ENCODE peak calls at places on chromosomes 11 and 22, in ten cellular contexts. V is activated CD8-positive, alpha-beta memory T cell treated with anti-CD3 and anti-CD28 coated beads, Interleukin-2, amount 10 ng/mL, durations not matched to agents 7 days and 5 days; P is heart left ventricle; M is activated CD8-positive, alpha-beta T cell treated with anti-CD3 and anti-CD28 coated beads for 36 hours; Z is NCI-H1092 treated with DMSO at 0.1 percent for 48 hours; L is Karpas-422; D is GM12865; Q is left cardiac atrium; H is fibroblast of gingiva; J is EH. E is an unnamed sample.

GRCh38 chr11:47204633-47204989 is 10.2 kb upstream of the DDB2 start:
- DNase-seq in P (no peak), V (no peak), J (peak), Q (no peak), M (no peak), H (peak), D (no peak), L (no peak), Z (no peak), E (peak)

GRCh38 chr11:133950874-133951483 is 5.8 kb downstream of the IGSF9B start:
- DNase-seq in H (no peak), D (no peak), Q (peak), Z (no peak), P (peak), L (no peak), J (no peak), M (no peak), V (no peak), E (no peak)

GRCh38 chr11:92123540-92123939 is 101.1 kb upstream of the FAT3 start:
- DNase-seq in P (no peak), D (no peak), H (no peak), J (peak), V (no peak), Q (no peak), L (no peak), M (no peak), Z (no peak), E (no peak)

GRCh38 chr22:44204937-44205712 is 24.4 kb downstream of the PARVG start:
- DNase-seq in Q (no peak), L (peak), H (no peak), P (no peak), Z (no peak), M (no peak), J (no peak), D (peak), V (no peak), E (no peak)

GRCh38 chr11:71310184-71310583 is 57.8 kb upstream of the SHANK2 start:
- DNase-seq in P (no peak), V (no peak), Q (no peak), M (no peak), L (no peak), H (no peak), D (no peak), Z (no peak), J (no peak), E (no peak)

GRCh38 chr22:17918840-17919239 is 105.5 kb downstream of the MICAL3 start:
- DNase-seq in P (no peak), Z (no peak), M (no peak), Q (no peak), V (no peak), D (no peak), H (no peak), J (peak), L (no peak), E (no peak)

GRCh38 chr11:75783416-75784084 is 15.0 kb downstream of the DGAT2 start:
- DNase-seq in L (no peak), Q (no peak), H (no peak), V (no peak), P (no peak), Z (no peak), D (no peak), M (no peak), J (no peak), E (no peak)

GRCh38 chr11:91136631-91137030 is 913.8 kb upstream of the CHORDC1 start:
- DNase-seq in L (no peak), M (no peak), J (peak), V (no peak), D (no peak), Z (no peak), H (no peak), P (no peak), Q (no peak), E (no peak)

GRCh38 chr11:37905707-37906417 is 1307.8 kb upstream of the RAG2 start:
- DNase-seq in M (no peak), J (no peak), Q (no peak), D (no peak), Z (no peak), V (no peak), H (no peak), P (no peak), L (no peak), E (no peak)

GRCh38 chr11:122897606-122898210 is 15.1 kb downstream of the JHY start:
- DNase-seq in Z (no peak), L (no peak), Q (no peak), P (no peak), M (no peak), D (no peak), H (peak), V (no peak), J (peak), E (no peak)

GRCh38 chr11:100739636-100740035 is 52.5 kb downstream of the ARHGAP42 start:
- DNase-seq in H (peak), Z (peak), D (no peak), M (no peak), Q (no peak), P (no peak), V (no peak), J (peak), L (no peak), E (peak)

GRCh38 chr11:12800032-12800671 is 125.9 kb downstream of the TEAD1 start:
- DNase-seq in D (no peak), M (no peak), L (no peak), Z (peak), V (no peak), Q (no peak), P (no peak), J (peak), H (no peak), E (no peak)

GRCh38 chr11:975824-976223 is 50.2 kb downstream of the AP2A2 start:
- DNase-seq in Q (no peak), V (no peak), J (peak), D (no peak), H (no peak), P (no peak), L (peak), M (peak), Z (no peak), E (peak)

GRCh38 chr11:86919557-86920210 is 35.5 kb downstream of the FZD4 start:
- DNase-seq in H (peak), P (no peak), Q (no peak), J (peak), D (peak), M (peak), Z (peak), L (peak), V (no peak), E (peak)

GRCh38 chr11:110762596-110762995 is 50.4 kb upstream of the ARHGAP20 start:
- DNase-seq in M (no peak), L (no peak), Z (peak), P (no peak), Q (no peak), J (peak), H (peak), V (no peak), D (no peak), E (peak)

GRCh38 chr11:1072116-1072820 is 2.4 kb upstream of the MUC2 start:
- DNase-seq in L (no peak), V (no peak), Z (no peak), D (no peak), P (peak), H (no peak), J (peak), M (no peak), Q (peak), E (no peak)

GRCh38 chr22:27050771-27051170 is 393.4 kb downstream of the MIAT start:
- DNase-seq in M (no peak), H (no peak), Z (no peak), L (no peak), J (no peak), V (no peak), P (no peak), D (no peak), Q (no peak), E (no peak)

GRCh38 chr11:128687321-128687720 is 6.6 kb upstream of the FLI1 start:
- DNase-seq in H (no peak), Q (peak), J (peak), D (no peak), M (peak), Z (no peak), V (no peak), P (peak), L (no peak), E (no peak)

GRCh38 chr22:44337658-44338004 is 24.9 kb upstream of the SHISAL1 start:
- DNase-seq in Z (no peak), V (no peak), D (no peak), Q (peak), L (no peak), P (peak), J (peak), M (peak), H (peak), E (no peak)

GRCh38 chr11:82733444-82734119 is at the start of gene FAM181B:
- DNase-seq in D (no peak), M (peak), J (no peak), P (peak), Z (peak), L (no peak), V (no peak), Q (peak), H (peak), E (no peak)

GRCh38 chr11:69381681-69382130 is 87.8 kb downstream of the MYEOV start:
- DNase-seq in M (no peak), Z (no peak), J (no peak), P (peak), Q (no peak), V (no peak), D (no peak), H (no peak), L (no peak), E (no peak)

GRCh38 chr11:82305123-82305522 is 428.5 kb downstream of the FAM181B start:
- DNase-seq in J (no peak), D (no peak), Q (no peak), H (no peak), V (no peak), L (no peak), M (no peak), P (no peak), Z (no peak), E (no peak)

GRCh38 chr22:45994516-45995404 is 17.8 kb upstream of the WNT7B start:
- DNase-seq in Z (no peak), Q (peak), J (peak), H (peak), P (peak), L (peak), V (peak), M (peak), D (peak), E (peak)

GRCh38 chr22:47463220-47463619 is 700.8 kb downstream of the TBC1D22A start:
- DNase-seq in M (no peak), L (no peak), J (no peak), V (no peak), P (no peak), Z (no peak), D (no peak), Q (no peak), H (no peak), E (no peak)

GRCh38 chr11:70087446-70088167 is 9.5 kb downstream of the ANO1 start:
- DNase-seq in J (no peak), M (no peak), Q (no peak), V (no peak), D (no peak), P (no peak), L (no peak), H (no peak), Z (no peak), E (no peak)

GRCh38 chr11:80562726-80563125 is 1121.9 kb upstream of the TENM4 start:
- DNase-seq in H (no peak), D (no peak), J (no peak), V (no peak), Z (no peak), P (no peak), L (no peak), Q (no peak), M (no peak), E (no peak)

GRCh38 chr22:24977370-24978230 is 25.1 kb downstream of the KIAA1671 start:
- DNase-seq in H (peak), J (no peak), M (no peak), V (no peak), P (peak), Q (peak), D (no peak), L (no peak), Z (no peak), E (no peak)

E was measured in fibroblast of the conjunctiva.